ENCODE peak calls at places on chromosomes 6 and 20, in four cellular contexts. Y is right lobe of liver; H is uterus; A is CD4-positive, alpha-beta T cell. S is an unnamed sample.

GRCh38 chr6:63839485-63839884 is 203.9 kb downstream of the PHF3 start:
- DNase-seq in Y (no peak), H (no peak), A (no peak), S (no peak)

GRCh38 chr20:61643631-61644386 is 391.7 kb downstream of the CDH4 start:
- DNase-seq in Y (no peak), H (no peak), A (no peak), S (no peak)

GRCh38 chr6:147077251-147077650 is 127.0 kb upstream of the STXBP5 start:
- DNase-seq in Y (no peak), H (no peak), A (no peak), S (no peak)

GRCh38 chr6:130843575-130844320 is 16.5 kb downstream of the SMLR1 start:
- DNase-seq in Y (no peak), H (no peak), A (no peak), S (no peak)

GRCh38 chr6:85403331-85404015 is 46.4 kb upstream of the NT5E start:
- DNase-seq in Y (no peak), H (no peak), A (no peak), S (no peak)

GRCh38 chr6:41568585-41569384 is 22.6 kb downstream of the FOXP4 start:
- DNase-seq in Y (peak), H (peak), A (no peak), S (no peak)

GRCh38 chr6:132650413-132650812 is 8.6 kb downstream of the TAAR1 start:
- DNase-seq in Y (no peak), H (no peak), A (no peak), S (no peak)

GRCh38 chr6:36123270-36124139 is 6.8 kb upstream of the MAPK13 start:
- DNase-seq in Y (peak), H (peak), A (peak), S (peak)

GRCh38 chr20:46400828-46401477 is 5.5 kb downstream of the ELMO2 start:
- DNase-seq in Y (no peak), H (no peak), A (no peak), S (no peak)

GRCh38 chr6:1658212-1659005 is 48.7 kb downstream of the FOXC1 start:
- DNase-seq in Y (no peak), H (no peak), A (no peak), S (no peak)

GRCh38 chr20:25532015-25532751 is 53.1 kb downstream of the NINL start:
- DNase-seq in Y (no peak), H (no peak), A (no peak), S (no peak)

GRCh38 chr6:131107166-131107565 is 28.1 kb upstream of the AKAP7 start:
- DNase-seq in Y (no peak), H (no peak), A (no peak), S (no peak)

GRCh38 chr20:58308680-58309527 is 611 bp upstream of the RAB22A start:
- DNase-seq in Y (peak), H (peak), A (peak), S (peak)

GRCh38 chr20:63228786-63229185 is 6.9 kb upstream of the BIRC7 start:
- DNase-seq in Y (no peak), H (no peak), A (no peak), S (no peak)

GRCh38 chr20:36875702-36876472 is at the start of gene TLDC2:
- DNase-seq in Y (no peak), H (no peak), A (no peak), S (peak)

GRCh38 chr6:166333172-166333995 is 9.0 kb downstream of the SFT2D1 start:
- DNase-seq in Y (no peak), H (no peak), A (no peak), S (no peak)

GRCh38 chr6:49526598-49526997 is 23.9 kb upstream of the C6orf141 start:
- DNase-seq in Y (peak), H (no peak), A (no peak), S (no peak)

GRCh38 chr20:11935212-11935611 is 17.5 kb downstream of the BTBD3 start:
- DNase-seq in Y (no peak), H (no peak), A (no peak), S (no peak)

GRCh38 chr20:51345601-51346101 is 196.9 kb downstream of the NFATC2 start:
- DNase-seq in Y (no peak), H (no peak), A (no peak), S (no peak)

GRCh38 chr20:53149184-53149651 is 177.1 kb downstream of the TSHZ2 start:
- DNase-seq in Y (no peak), H (no peak), A (no peak), S (no peak)

GRCh38 chr20:16692442-16692841 is 37.4 kb upstream of the SNRPB2 start:
- DNase-seq in Y (no peak), H (no peak), A (no peak), S (no peak)

GRCh38 chr20:38536310-38536709 is 44.7 kb upstream of the ADIG start:
- DNase-seq in Y (no peak), H (no peak), A (no peak), S (no peak)

GRCh38 chr20:37378785-37379598 is 33.1 kb downstream of the SRC start:
- DNase-seq in Y (peak), H (no peak), A (no peak), S (no peak)

GRCh38 chr20:11919046-11919445 is 1.4 kb downstream of the BTBD3 start:
- DNase-seq in Y (no peak), H (no peak), A (no peak), S (no peak)

GRCh38 chr6:142879527-142879926 is 65.4 kb downstream of the HIVEP2 start:
- DNase-seq in Y (no peak), H (no peak), A (no peak), S (no peak)

GRCh38 chr6:157982580-157983438 is 1.1 kb downstream of the SYNJ2 start:
- DNase-seq in Y (no peak), H (peak), A (no peak), S (peak)

GRCh38 chr6:5025911-5026819 is 22.3 kb upstream of the RPP40 start:
- DNase-seq in Y (peak), H (peak), A (no peak), S (no peak)

GRCh38 chr6:108662702-108663101 is 102.0 kb downstream of the FOXO3 start:
- DNase-seq in Y (no peak), H (no peak), A (no peak), S (no peak)

GRCh38 chr6:108661430-108661829 is 100.7 kb downstream of the FOXO3 start:
- DNase-seq in Y (no peak), H (no peak), A (no peak), S (no peak)

GRCh38 chr6:108661982-108662381 is 101.3 kb downstream of the FOXO3 start:
- DNase-seq in Y (no peak), H (no peak), A (no peak), S (no peak)

GRCh38 chr6:108658174-108658573 is 97.5 kb downstream of the FOXO3 start:
- DNase-seq in Y (no peak), H (no peak), A (no peak), S (no peak)

DNA sequence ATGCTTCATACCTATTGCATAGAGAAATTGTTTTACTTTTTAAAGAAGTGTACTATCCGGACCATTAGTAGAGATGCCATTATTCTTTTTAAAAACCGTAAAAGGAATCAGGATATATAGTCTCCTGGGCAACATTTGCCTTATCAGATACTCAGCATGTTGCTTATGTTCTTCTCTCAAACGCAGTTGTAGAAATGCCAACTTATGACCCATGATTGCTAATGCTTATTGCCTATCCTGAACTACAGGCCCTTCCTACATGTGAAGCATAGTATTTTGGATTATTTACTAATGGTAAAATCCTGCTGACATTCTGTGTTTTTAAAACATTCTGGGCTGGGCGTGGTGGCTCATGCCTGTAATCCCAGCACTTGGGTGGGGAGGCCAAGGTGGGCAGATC is 99.5 kb downstream of the FOXO3 start:
- DNase-seq in Y (no peak), H (no peak), A (no peak), S (no peak)
- H3K27ac ChIP-seq in Y (no peak), H (no peak), A (no peak), S (peak)

GRCh38 chr6:151087861-151088598 is 151.7 kb upstream of the AKAP12 start:
- DNase-seq in Y (no peak), H (peak), A (no peak), S (no peak)
- H3K27ac ChIP-seq in Y (no peak), H (peak), A (no peak), S (no peak)

GRCh38 chr6:25369043-25369442 is 89.9 kb downstream of the CARMIL1 start:
- DNase-seq in Y (peak), H (no peak), A (no peak), S (no peak)
- H3K27ac ChIP-seq in Y (no peak), H (no peak), A (peak), S (peak)

GRCh38 chr20:34638532-34638931 is 38.4 kb downstream of the PIGU start:
- DNase-seq in Y (no peak), H (no peak), A (no peak), S (no peak)
- H3K27ac ChIP-seq in Y (no peak), H (peak), A (no peak), S (no peak)

GRCh38 chr6:34425132-34425497 is 754 bp downstream of the RPS10 start:
- DNase-seq in Y (no peak), H (no peak), A (no peak), S (no peak)
- H3K27ac ChIP-seq in Y (peak), H (peak), A (peak), S (peak)

GRCh38 chr20:1952737-1953530 is 40.9 kb downstream of the PDYN start:
- DNase-seq in Y (no peak), H (no peak), A (no peak), S (peak)

GRCh38 chr20:1955289-1955688 is 38.6 kb downstream of the PDYN start:
- DNase-seq in Y (no peak), H (no peak), A (no peak), S (no peak)

GRCh38 chr20:1951436-1952115 is 42.3 kb downstream of the PDYN start:
- DNase-seq in Y (peak), H (no peak), A (no peak), S (no peak)

GRCh38 chr20:1950836-1951235 is 43.0 kb downstream of the PDYN start:
- DNase-seq in Y (peak), H (no peak), A (no peak), S (no peak)

DNA sequence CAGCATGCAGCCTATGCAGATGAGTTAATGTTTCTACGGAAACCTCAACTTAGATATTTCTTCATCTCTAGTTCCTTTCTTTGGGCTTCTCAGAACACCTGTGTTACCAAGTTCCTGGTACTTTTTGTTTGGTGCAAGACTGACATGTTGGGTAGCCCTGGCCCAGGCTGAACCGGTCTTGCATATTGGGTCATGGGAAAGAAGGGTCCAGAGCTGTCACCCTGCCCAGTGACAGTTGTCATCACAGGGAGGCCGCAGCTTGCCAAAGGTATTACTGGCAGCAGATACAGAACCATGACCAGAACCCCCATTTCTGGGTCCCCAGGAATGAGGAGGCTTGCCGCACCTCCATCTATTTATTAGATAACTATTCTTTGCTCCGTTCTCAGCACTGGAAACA is 40.2 kb downstream of the PDYN start:
- DNase-seq in Y (no peak), H (no peak), A (no peak), S (no peak)
- H3K27ac ChIP-seq in Y (no peak), H (no peak), A (no peak), S (no peak)